ENCODE peak calls at places on chromosomes 1 and 21, in five cellular contexts. W, D, S, C and G are unnamed samples.

GRCh38 chr1:183244466-183244865 is 58.4 kb downstream of the LAMC2 start:
- DNase-seq in W (peak; percentile 28), D (no peak), S (peak; percentile 92), C (no peak), G (peak; percentile 87)

GRCh38 chr1:23745515-23745914 is 2.2 kb downstream of the ELOA start:
- DNase-seq in W (no peak), D (peak; percentile 64), S (no peak), C (peak; percentile 63), G (no peak)

GRCh38 chr1:206753141-206753540 is 17.4 kb upstream of the IL19 start:
- DNase-seq in W (no peak), D (no peak), S (no peak), C (no peak), G (no peak)

GRCh38 chr1:210687582-210688279 is 359.0 kb downstream of the HHAT start:
- DNase-seq in W (no peak), D (no peak), S (no peak), C (peak; percentile 53), G (no peak)

GRCh38 chr1:23594149-23594917 is 35.0 kb upstream of the ID3 start:
- DNase-seq in W (no peak), D (no peak), S (no peak), C (no peak), G (no peak)

GRCh38 chr1:116521186-116521585 is 49.6 kb downstream of the CD58 start:
- DNase-seq in W (no peak), D (no peak), S (no peak), C (no peak), G (no peak)

GRCh38 chr1:199152676-199153075 is 513.8 kb downstream of the PTPRC start:
- DNase-seq in W (no peak), D (no peak), S (no peak), C (no peak), G (no peak)

GRCh38 chr1:87478231-87478630 is 149.6 kb downstream of the LMO4 start:
- DNase-seq in W (no peak), D (peak; percentile 14), S (peak; percentile 40), C (peak; percentile 31), G (no peak)

GRCh38 chr1:94858276-94858675 is 38.1 kb downstream of the SLC44A3 start:
- DNase-seq in W (no peak), D (no peak), S (no peak), C (no peak), G (no peak)

GRCh38 chr1:199422206-199422605 is 605.3 kb upstream of the NR5A2 start:
- DNase-seq in W (peak; percentile 28), D (no peak), S (no peak), C (peak; percentile 10), G (no peak)

GRCh38 chr1:185312361-185312760 is 4.7 kb downstream of the IVNS1ABP start:
- DNase-seq in W (no peak), D (no peak), S (no peak), C (no peak), G (no peak)

GRCh38 chr1:146034976-146035469 is 13.5 kb upstream of the HJV start:
- DNase-seq in W (no peak), D (no peak), S (no peak), C (peak; percentile 80), G (no peak)

GRCh38 chr1:117657031-117657430 is 51.2 kb downstream of the TENT5C start:
- DNase-seq in W (no peak), D (no peak), S (no peak), C (peak; percentile 29), G (no peak)

GRCh38 chr1:33575324-33575879 is 103.0 kb downstream of the ZSCAN20 start:
- DNase-seq in W (no peak), D (no peak), S (no peak), C (no peak), G (no peak)

DNA sequence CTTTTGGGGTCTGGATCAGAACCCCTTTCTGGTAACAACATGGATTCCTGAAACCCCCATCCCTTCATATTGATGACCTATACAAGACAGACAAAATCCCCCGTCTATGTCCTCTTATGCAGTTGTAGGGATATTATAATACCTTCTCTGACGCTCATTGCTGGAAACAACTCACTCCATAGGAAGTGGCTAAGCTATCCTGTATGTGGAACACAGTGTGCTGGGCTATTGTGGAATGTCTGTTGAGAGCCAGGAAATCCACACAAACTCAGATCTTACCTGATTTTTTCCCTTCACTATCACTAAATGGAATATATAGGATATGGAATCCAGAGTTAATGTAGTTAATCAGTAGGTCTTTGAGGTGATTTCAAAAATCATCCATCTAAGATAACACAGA is 17.7 kb upstream of the PIK3R3 start:
- DNase-seq in W (no peak), D (no peak), S (no peak), C (no peak), G (no peak)
- TF ChIP-seq EP300 in W (peak; percentile 51), D (no peak), S (peak; percentile 81), C (no peak), G (no peak)

DNA sequence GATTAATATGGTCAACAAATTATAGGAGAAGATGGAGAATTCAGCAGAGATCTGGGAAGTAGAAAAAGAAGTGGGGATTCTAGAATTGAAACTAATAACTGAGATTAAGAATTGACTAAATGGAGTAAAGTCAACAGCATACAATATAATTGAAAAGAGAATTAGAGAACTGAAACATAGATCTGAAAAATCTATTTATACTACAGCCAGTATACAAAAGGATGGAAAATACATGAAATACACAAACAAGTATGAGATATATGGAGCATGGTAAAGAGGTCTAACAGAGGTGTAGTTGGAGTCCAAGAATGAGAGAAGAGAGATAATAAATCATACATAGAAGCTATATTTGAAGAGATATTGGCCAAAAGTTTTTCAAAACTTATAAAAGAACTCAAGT is 235.2 kb downstream of the FGGY start:
- DNase-seq in W (no peak), D (no peak), S (no peak), C (no peak), G (no peak)
- TF ChIP-seq EP300 in W (no peak), D (no peak), S (no peak), C (no peak), G (no peak)

DNA sequence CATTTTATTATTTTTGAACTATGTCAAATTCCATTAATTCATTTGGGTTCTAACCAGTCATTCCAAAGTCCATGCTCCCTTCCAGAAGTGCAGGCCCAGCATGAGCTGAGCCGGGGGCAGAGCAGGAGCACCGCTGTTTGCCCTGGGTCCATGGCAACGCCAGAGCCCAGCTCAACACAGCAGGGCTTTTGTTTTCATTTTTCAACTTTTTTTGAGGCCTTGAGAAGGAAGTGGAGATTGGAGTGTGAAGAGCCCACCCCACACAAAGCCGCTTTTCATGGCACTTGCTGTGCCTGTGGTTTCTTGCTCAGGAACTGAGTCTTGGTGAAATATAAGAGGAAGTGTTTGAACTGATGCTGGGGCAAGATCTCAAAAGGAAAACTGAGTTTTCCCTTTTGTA is 13.2 kb upstream of the PRMT2 start:
- DNase-seq in W (no peak), D (no peak), S (no peak), C (no peak), G (peak; percentile 75)
- TF ChIP-seq EP300 in W (no peak), D (no peak), S (peak; percentile 44), C (no peak), G (no peak)

DNA sequence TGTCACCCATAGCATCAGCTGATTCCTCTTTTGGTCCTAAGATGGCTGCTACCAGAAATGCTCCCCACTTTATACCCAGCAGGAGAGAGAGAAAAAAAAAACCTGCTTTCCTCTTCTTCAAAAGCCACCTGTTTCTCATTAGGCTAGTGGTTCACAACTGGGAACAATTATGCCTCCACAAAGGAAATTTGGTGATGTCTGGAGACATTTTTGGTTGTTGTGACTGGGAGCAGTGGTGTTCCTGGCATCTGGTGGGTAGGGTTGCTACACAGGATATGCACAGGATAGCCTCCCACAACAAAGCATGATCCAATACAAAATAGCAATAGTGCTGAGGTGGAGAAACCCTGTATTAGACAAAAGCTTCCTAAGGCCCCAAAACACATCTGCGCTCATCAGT is 38.5 kb upstream of the SGIP1 start:
- DNase-seq in W (no peak), D (no peak), S (no peak), C (no peak), G (no peak)
- TF ChIP-seq EP300 in W (no peak), D (no peak), S (no peak), C (no peak), G (no peak)

GRCh38 chr1:41891403-41891896 is 27.3 kb downstream of the HIVEP3 start:
- DNase-seq in W (peak; percentile 41), D (peak; percentile 22), S (no peak), C (no peak), G (no peak)
- TF ChIP-seq EP300 in W (no peak), D (no peak), S (no peak), C (no peak), G (no peak)

DNA sequence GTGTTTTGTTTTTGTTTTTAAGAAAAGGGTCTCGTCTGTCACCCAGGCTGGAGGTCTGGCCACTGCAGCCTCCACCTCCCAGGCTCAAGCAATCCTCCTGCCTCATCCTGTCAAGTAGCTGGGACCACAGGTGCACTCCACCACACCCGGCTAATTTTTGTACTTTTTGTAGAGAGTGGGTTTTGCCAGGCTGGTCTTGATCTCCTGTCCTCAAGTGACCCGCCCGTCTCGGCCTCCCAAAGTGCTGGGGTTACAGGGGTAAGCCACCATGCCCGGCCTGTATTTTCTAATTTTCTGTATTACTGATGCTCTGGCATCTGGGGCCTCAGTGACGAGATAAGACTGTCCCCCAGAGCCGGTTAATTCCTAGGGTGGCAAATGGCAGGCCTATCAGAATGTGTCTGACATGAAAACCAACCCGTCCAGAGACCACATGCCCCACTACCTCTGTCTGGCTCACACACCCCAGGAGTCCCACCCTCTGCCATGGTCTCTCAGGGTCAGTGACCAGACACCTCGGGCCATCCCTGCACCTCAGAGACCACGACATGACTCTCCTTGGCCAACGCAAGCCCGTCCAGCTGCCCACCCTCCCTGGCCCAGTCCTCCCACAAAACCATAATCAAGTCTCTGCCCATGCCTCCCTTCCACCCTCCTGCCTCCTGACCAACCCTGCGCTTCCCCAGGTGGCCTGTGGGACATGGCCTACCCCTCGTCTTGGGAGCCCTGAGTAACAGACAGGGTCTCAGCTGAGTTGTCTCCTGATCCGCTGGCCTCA is 12.5 kb downstream of the NPHP4 start:
- DNase-seq in W (no peak), D (no peak), S (no peak), C (no peak), G (peak; percentile 9)
- TF ChIP-seq EP300 in W (no peak), D (no peak), S (no peak), C (no peak), G (no peak)